ENCODE peak calls at places on chromosomes 7 and 10, in five cellular contexts. I is psoas muscle, N is HCEC 1CT, D is NCI-H748 treated with DMSO at 0.1 percent for 48 hours, S is iris pigment epithelial cell. M is an unnamed sample.

GRCh38 chr7:41579961-41580935 is 122.6 kb downstream of the INHBA start:
- DNase-seq in N (peak), D (no peak), S (peak), I (no peak), M (no peak)

GRCh38 chr10:29471483-29471859 is 163.3 kb downstream of the SVIL start:
- DNase-seq in D (no peak), S (peak), I (no peak), N (peak), M (no peak)

GRCh38 chr7:46432666-46433065 is 511.6 kb upstream of the IGFBP3 start:
- DNase-seq in D (no peak), I (no peak), S (peak), N (peak), M (no peak)

GRCh38 chr10:61961278-61961677 is 59.8 kb downstream of the ARID5B start:
- DNase-seq in S (no peak), D (no peak), I (no peak), N (no peak), M (no peak)

GRCh38 chr7:105017263-105018051 is 3.5 kb downstream of the KMT2E start:
- DNase-seq in S (no peak), N (no peak), D (no peak), I (no peak), M (no peak)

GRCh38 chr7:157737151-157738063 is 400.6 kb downstream of the DNAJB6 start:
- DNase-seq in N (no peak), I (peak), D (no peak), S (no peak), M (no peak)

GRCh38 chr10:21452203-21452602 is 73.3 kb downstream of the SKIDA1 start:
- DNase-seq in I (no peak), D (no peak), S (peak), N (no peak), M (no peak)

GRCh38 chr10:49552277-49552676 is 13.4 kb upstream of the ERCC6 start:
- DNase-seq in N (peak), I (no peak), S (peak), D (no peak), M (no peak)

GRCh38 chr10:13834581-13835286 is 248.0 kb downstream of the PRPF18 start:
- DNase-seq in N (no peak), I (no peak), S (peak), D (no peak), M (no peak)

GRCh38 chr7:127683776-127684681 is 32.0 kb downstream of the SND1 start:
- DNase-seq in S (no peak), I (no peak), D (peak), N (no peak), M (peak)

GRCh38 chr7:1741751-1742554 is 71.9 kb downstream of the ELFN1 start:
- DNase-seq in S (no peak), D (no peak), I (no peak), N (no peak), M (peak)

GRCh38 chr7:115471891-115472290 is 550.0 kb downstream of the MDFIC start:
- DNase-seq in D (no peak), N (no peak), I (no peak), S (peak), M (no peak)